ENCODE peak calls at places on chromosomes 12 and 14, in eight cellular contexts. M is retinal pigment epithelial cell, P is GDM1, A is GM04504, H is T-helper 2 cell, F is RPMI7951, L is choroid plexus epithelial cell, E is ELF-1. V is an unnamed sample.

GRCh38 chr12:3083241-3083921 is 6.2 kb downstream of the TSPAN9 start:
- DNase-seq in H (no peak), P (no peak), L (no peak), F (no peak), A (no peak), E (no peak), M (no peak), V (no peak)

GRCh38 chr14:105074601-105075053 is 9.4 kb upstream of the GPR132 start:
- DNase-seq in M (no peak), L (no peak), E (no peak), P (no peak), H (no peak), F (no peak), A (no peak), V (no peak)

GRCh38 chr12:124474709-124475108 is 92.7 kb downstream of the NCOR2 start:
- DNase-seq in P (no peak), M (no peak), F (peak), A (no peak), E (no peak), H (no peak), L (no peak), V (no peak)

GRCh38 chr12:101920906-101921305 is 43.5 kb downstream of the DRAM1 start:
- DNase-seq in M (no peak), L (no peak), F (no peak), H (no peak), E (no peak), A (no peak), P (no peak), V (no peak)

GRCh38 chr12:42696424-42697149 is 107.0 kb upstream of the PRICKLE1 start:
- DNase-seq in E (no peak), F (peak), L (peak), P (no peak), H (no peak), M (no peak), A (peak), V (peak)

GRCh38 chr14:94597788-94598187 is 14.4 kb upstream of the SERPINA3 start:
- DNase-seq in E (no peak), P (no peak), M (no peak), L (no peak), F (no peak), A (no peak), H (no peak), V (no peak)

GRCh38 chr12:31235868-31236395 is 90.0 kb downstream of the SINHCAF start:
- DNase-seq in E (no peak), H (no peak), M (no peak), A (no peak), F (no peak), P (no peak), L (no peak), V (no peak)

GRCh38 chr12:76268267-76268666 is 79.9 kb downstream of the BBS10 start:
- DNase-seq in H (no peak), E (no peak), P (no peak), F (no peak), L (peak), M (no peak), A (no peak), V (no peak)

GRCh38 chr12:46268617-46269428 is at the start of gene SLC38A1:
- DNase-seq in E (peak), H (peak), F (peak), A (peak), M (peak), L (peak), P (peak), V (peak)

GRCh38 chr12:80087486-80088213 is 11.7 kb upstream of the OTOGL start:
- DNase-seq in L (no peak), E (no peak), P (no peak), H (no peak), M (no peak), A (no peak), F (no peak), V (no peak)

GRCh38 chr14:85444685-85445084 is 85.3 kb upstream of the FLRT2 start:
- DNase-seq in P (peak), E (no peak), A (no peak), M (peak), L (peak), H (no peak), F (peak), V (no peak)